ENCODE peak calls at places on chromosomes 13 and 19, in seven cellular contexts. One of them, this sample, is unnamed.

GRCh38 chr19:32830231-32831014 is 39.1 kb downstream of the SLC7A9 start:
- DNase-seq in HepG2: no peak
- DNase-seq in transverse colon: no peak
- DNase-seq in endothelial cell of umbilical vein: no peak
- DNase-seq in Panc1: no peak
- DNase-seq in esophagus muscularis mucosa: no peak
- DNase-seq in GM23338: no peak
- DNase-seq in this sample: no peak

GRCh38 chr19:56946164-56946563 is 105.6 kb upstream of the PEG3 start:
- DNase-seq in GM23338: no peak
- DNase-seq in Panc1: no peak
- DNase-seq in endothelial cell of umbilical vein: no peak
- DNase-seq in HepG2: no peak
- DNase-seq in transverse colon: no peak
- DNase-seq in esophagus muscularis mucosa: no peak
- DNase-seq in this sample: no peak

GRCh38 chr19:52664461-52664860 is 26.3 kb upstream of the ZNF83 start:
- DNase-seq in GM23338: peak
- DNase-seq in endothelial cell of umbilical vein: no peak
- DNase-seq in transverse colon: no peak
- DNase-seq in HepG2: no peak
- DNase-seq in Panc1: no peak
- DNase-seq in esophagus muscularis mucosa: no peak
- DNase-seq in this sample: no peak

GRCh38 chr19:41095703-41096102 is 7.5 kb downstream of the CYP2A13 start:
- DNase-seq in HepG2: no peak
- DNase-seq in esophagus muscularis mucosa: no peak
- DNase-seq in endothelial cell of umbilical vein: no peak
- DNase-seq in transverse colon: no peak
- DNase-seq in GM23338: peak
- DNase-seq in Panc1: no peak
- DNase-seq in this sample: no peak

GRCh38 chr19:4649392-4650094 is 10.2 kb downstream of the TNFAIP8L1 start:
- DNase-seq in transverse colon: no peak
- DNase-seq in HepG2: no peak
- DNase-seq in Panc1: no peak
- DNase-seq in endothelial cell of umbilical vein: no peak
- DNase-seq in GM23338: no peak
- DNase-seq in esophagus muscularis mucosa: no peak
- DNase-seq in this sample: no peak

GRCh38 chr19:55058781-55059610 is 4.0 kb downstream of the RDH13 start:
- DNase-seq in esophagus muscularis mucosa: no peak
- DNase-seq in Panc1: no peak
- DNase-seq in GM23338: peak
- DNase-seq in endothelial cell of umbilical vein: no peak
- DNase-seq in HepG2: no peak
- DNase-seq in transverse colon: no peak
- DNase-seq in this sample: no peak

GRCh38 chr13:36414461-36414860 is 17.8 kb upstream of the CCNA1 start:
- DNase-seq in endothelial cell of umbilical vein: no peak
- DNase-seq in transverse colon: no peak
- DNase-seq in GM23338: no peak
- DNase-seq in Panc1: no peak
- DNase-seq in HepG2: no peak
- DNase-seq in esophagus muscularis mucosa: no peak
- DNase-seq in this sample: no peak

GRCh38 chr19:48681127-48681470 is 8.3 kb upstream of the NTN5 start:
- DNase-seq in GM23338: no peak
- DNase-seq in endothelial cell of umbilical vein: no peak
- DNase-seq in transverse colon: no peak
- DNase-seq in Panc1: no peak
- DNase-seq in HepG2: no peak
- DNase-seq in esophagus muscularis mucosa: no peak
- DNase-seq in this sample: no peak

GRCh38 chr13:113821847-113822246 is 42.0 kb downstream of the GAS6 start:
- DNase-seq in GM23338: no peak
- DNase-seq in Panc1: no peak
- DNase-seq in HepG2: no peak
- DNase-seq in transverse colon: no peak
- DNase-seq in esophagus muscularis mucosa: no peak
- DNase-seq in endothelial cell of umbilical vein: no peak
- DNase-seq in this sample: no peak

GRCh38 chr13:31022491-31022890 is 90.0 kb downstream of the TEX26 start:
- DNase-seq in endothelial cell of umbilical vein: no peak
- DNase-seq in GM23338: no peak
- DNase-seq in HepG2: no peak
- DNase-seq in esophagus muscularis mucosa: no peak
- DNase-seq in transverse colon: no peak
- DNase-seq in Panc1: no peak
- DNase-seq in this sample: no peak

GRCh38 chr13:52848455-52849190 is at the start of gene PCDH8:
- DNase-seq in esophagus muscularis mucosa: no peak
- DNase-seq in endothelial cell of umbilical vein: no peak
- DNase-seq in HepG2: no peak
- DNase-seq in transverse colon: no peak
- DNase-seq in Panc1: no peak
- DNase-seq in GM23338: peak
- DNase-seq in this sample: no peak

GRCh38 chr19:16180611-16181010 is 4.6 kb upstream of the FAM32A start:
- DNase-seq in transverse colon: no peak
- DNase-seq in GM23338: peak
- DNase-seq in esophagus muscularis mucosa: no peak
- DNase-seq in HepG2: no peak
- DNase-seq in Panc1: no peak
- DNase-seq in endothelial cell of umbilical vein: no peak
- DNase-seq in this sample: no peak

GRCh38 chr13:31016342-31017325 is 84.2 kb downstream of the TEX26 start:
- DNase-seq in transverse colon: no peak
- DNase-seq in HepG2: no peak
- DNase-seq in GM23338: no peak
- DNase-seq in Panc1: no peak
- DNase-seq in esophagus muscularis mucosa: no peak
- DNase-seq in endothelial cell of umbilical vein: no peak
- DNase-seq in this sample: no peak

GRCh38 chr19:48625891-48626327 is 6.6 kb downstream of the SPHK2 start:
- DNase-seq in esophagus muscularis mucosa: no peak
- DNase-seq in Panc1: no peak
- DNase-seq in endothelial cell of umbilical vein: no peak
- DNase-seq in HepG2: no peak
- DNase-seq in GM23338: no peak
- DNase-seq in transverse colon: peak
- DNase-seq in this sample: no peak

GRCh38 chr13:98548230-98548629 is 28.7 kb downstream of the STK24 start:
- DNase-seq in endothelial cell of umbilical vein: no peak
- DNase-seq in Panc1: no peak
- DNase-seq in GM23338: no peak
- DNase-seq in transverse colon: no peak
- DNase-seq in esophagus muscularis mucosa: no peak
- DNase-seq in HepG2: no peak
- DNase-seq in this sample: no peak

GRCh38 chr19:5651361-5651760 is 28.5 kb downstream of the SAFB start:
- DNase-seq in transverse colon: no peak
- DNase-seq in esophagus muscularis mucosa: no peak
- DNase-seq in GM23338: peak
- DNase-seq in HepG2: no peak
- DNase-seq in Panc1: no peak
- DNase-seq in endothelial cell of umbilical vein: no peak
- DNase-seq in this sample: no peak

GRCh38 chr19:14368011-14368513 is 13.2 kb upstream of the ADGRE5 start:
- DNase-seq in HepG2: no peak
- DNase-seq in endothelial cell of umbilical vein: no peak
- DNase-seq in transverse colon: no peak
- DNase-seq in GM23338: no peak
- DNase-seq in Panc1: no peak
- DNase-seq in esophagus muscularis mucosa: no peak
- DNase-seq in this sample: no peak

GRCh38 chr19:44585371-44586141 is 27.8 kb upstream of the IGSF23 start:
- DNase-seq in endothelial cell of umbilical vein: peak
- DNase-seq in esophagus muscularis mucosa: no peak
- DNase-seq in Panc1: no peak
- DNase-seq in GM23338: no peak
- DNase-seq in transverse colon: no peak
- DNase-seq in HepG2: no peak
- DNase-seq in this sample: no peak

GRCh38 chr13:90954605-90955004 is 392.9 kb upstream of the MIR17HG start:
- DNase-seq in esophagus muscularis mucosa: no peak
- DNase-seq in endothelial cell of umbilical vein: no peak
- DNase-seq in GM23338: no peak
- DNase-seq in HepG2: no peak
- DNase-seq in transverse colon: no peak
- DNase-seq in Panc1: no peak
- DNase-seq in this sample: no peak

GRCh38 chr19:23823952-23824389 is 65.3 kb upstream of the ZNF681 start:
- DNase-seq in transverse colon: peak
- DNase-seq in GM23338: peak
- DNase-seq in HepG2: peak
- DNase-seq in esophagus muscularis mucosa: no peak
- DNase-seq in Panc1: no peak
- DNase-seq in endothelial cell of umbilical vein: no peak
- DNase-seq in this sample: no peak

GRCh38 chr13:102517959-102518358 is 78.8 kb upstream of the TPP2 start:
- DNase-seq in esophagus muscularis mucosa: no peak
- DNase-seq in GM23338: no peak
- DNase-seq in endothelial cell of umbilical vein: no peak
- DNase-seq in HepG2: no peak
- DNase-seq in Panc1: no peak
- DNase-seq in transverse colon: no peak
- DNase-seq in this sample: no peak

GRCh38 chr13:20721454-20722357 is 18.2 kb downstream of the IL17D start:
- DNase-seq in Panc1: no peak
- DNase-seq in transverse colon: peak
- DNase-seq in esophagus muscularis mucosa: no peak
- DNase-seq in HepG2: no peak
- DNase-seq in GM23338: peak
- DNase-seq in endothelial cell of umbilical vein: peak
- DNase-seq in this sample: peak
- TF ChIP-seq POLR2AphosphoS5 in Panc1: no peak
- TF ChIP-seq POLR2AphosphoS5 in transverse colon: no peak
- TF ChIP-seq POLR2AphosphoS5 in esophagus muscularis mucosa: no peak
- TF ChIP-seq POLR2AphosphoS5 in HepG2: no peak
- TF ChIP-seq POLR2AphosphoS5 in GM23338: no peak
- TF ChIP-seq POLR2AphosphoS5 in endothelial cell of umbilical vein: no peak
- TF ChIP-seq POLR2AphosphoS5 in this sample: no peak

GRCh38 chr13:112719556-112719955 is 29.7 kb downstream of the ATP11A start:
- DNase-seq in Panc1: no peak
- DNase-seq in esophagus muscularis mucosa: no peak
- DNase-seq in GM23338: no peak
- DNase-seq in HepG2: no peak
- DNase-seq in transverse colon: no peak
- DNase-seq in endothelial cell of umbilical vein: no peak
- DNase-seq in this sample: no peak
- TF ChIP-seq CTCF in Panc1: no peak
- TF ChIP-seq CTCF in esophagus muscularis mucosa: no peak
- TF ChIP-seq CTCF in GM23338: no peak
- TF ChIP-seq CTCF in HepG2: no peak
- TF ChIP-seq CTCF in transverse colon: no peak
- TF ChIP-seq CTCF in endothelial cell of umbilical vein: no peak
- TF ChIP-seq CTCF in this sample: no peak

DNA sequence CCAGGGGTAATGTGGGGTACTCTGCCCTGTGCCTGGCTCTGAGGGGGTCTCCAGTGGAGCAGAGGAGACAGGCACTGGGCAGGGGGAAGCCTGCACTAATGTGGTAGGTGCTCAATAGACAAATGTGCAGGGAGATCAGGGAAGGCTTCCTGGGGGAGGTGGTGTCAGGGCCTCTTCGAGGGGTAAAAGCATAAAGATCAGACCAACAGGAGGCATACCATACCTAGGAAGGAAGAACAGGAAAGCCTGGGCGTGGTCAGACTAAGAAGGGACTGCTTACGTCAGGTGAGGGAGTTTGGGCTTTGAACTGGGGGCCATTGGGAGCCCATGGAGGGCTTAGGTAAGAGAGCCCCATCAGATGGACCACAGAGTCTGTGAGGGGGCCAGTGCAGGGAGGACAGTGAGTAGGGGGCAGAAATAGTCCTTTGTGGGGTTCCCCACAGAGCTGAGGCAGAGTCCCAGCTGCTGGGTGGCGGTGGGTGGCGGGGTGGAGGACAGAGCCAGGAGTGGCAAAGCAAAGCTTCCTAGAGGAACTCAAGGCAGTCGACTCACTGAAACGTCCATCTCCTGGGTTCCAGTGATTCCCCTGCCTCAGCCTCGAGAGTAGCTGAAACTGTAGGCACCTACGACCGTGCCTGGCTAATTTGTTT is 8.8 kb downstream of the PRR36 start:
- DNase-seq in endothelial cell of umbilical vein: no peak
- DNase-seq in esophagus muscularis mucosa: no peak
- DNase-seq in Panc1: no peak
- DNase-seq in HepG2: no peak
- DNase-seq in GM23338: peak
- DNase-seq in transverse colon: no peak
- DNase-seq in this sample: no peak
- TF ChIP-seq POLR2AphosphoS5 in endothelial cell of umbilical vein: no peak
- TF ChIP-seq POLR2AphosphoS5 in esophagus muscularis mucosa: no peak
- TF ChIP-seq POLR2AphosphoS5 in Panc1: no peak
- TF ChIP-seq POLR2AphosphoS5 in HepG2: no peak
- TF ChIP-seq POLR2AphosphoS5 in GM23338: no peak
- TF ChIP-seq POLR2AphosphoS5 in transverse colon: no peak
- TF ChIP-seq POLR2AphosphoS5 in this sample: no peak

GRCh38 chr13:78133511-78133910 is 214.9 kb upstream of the EDNRB start:
- DNase-seq in endothelial cell of umbilical vein: no peak
- DNase-seq in transverse colon: no peak
- DNase-seq in HepG2: no peak
- DNase-seq in Panc1: no peak
- DNase-seq in GM23338: no peak
- DNase-seq in esophagus muscularis mucosa: no peak
- DNase-seq in this sample: no peak

GRCh38 chr13:78129850-78130249 is 211.2 kb upstream of the EDNRB start:
- DNase-seq in esophagus muscularis mucosa: no peak
- DNase-seq in HepG2: no peak
- DNase-seq in Panc1: no peak
- DNase-seq in GM23338: no peak
- DNase-seq in endothelial cell of umbilical vein: no peak
- DNase-seq in transverse colon: no peak
- DNase-seq in this sample: no peak

GRCh38 chr13:78137404-78138142 is 218.9 kb upstream of the EDNRB start:
- DNase-seq in transverse colon: no peak
- DNase-seq in GM23338: peak
- DNase-seq in esophagus muscularis mucosa: no peak
- DNase-seq in endothelial cell of umbilical vein: peak
- DNase-seq in HepG2: peak
- DNase-seq in Panc1: peak
- DNase-seq in this sample: no peak

GRCh38 chr13:78136966-78137365 is 218.3 kb upstream of the EDNRB start:
- DNase-seq in esophagus muscularis mucosa: no peak
- DNase-seq in Panc1: no peak
- DNase-seq in GM23338: no peak
- DNase-seq in transverse colon: no peak
- DNase-seq in endothelial cell of umbilical vein: no peak
- DNase-seq in HepG2: no peak
- DNase-seq in this sample: no peak

DNA sequence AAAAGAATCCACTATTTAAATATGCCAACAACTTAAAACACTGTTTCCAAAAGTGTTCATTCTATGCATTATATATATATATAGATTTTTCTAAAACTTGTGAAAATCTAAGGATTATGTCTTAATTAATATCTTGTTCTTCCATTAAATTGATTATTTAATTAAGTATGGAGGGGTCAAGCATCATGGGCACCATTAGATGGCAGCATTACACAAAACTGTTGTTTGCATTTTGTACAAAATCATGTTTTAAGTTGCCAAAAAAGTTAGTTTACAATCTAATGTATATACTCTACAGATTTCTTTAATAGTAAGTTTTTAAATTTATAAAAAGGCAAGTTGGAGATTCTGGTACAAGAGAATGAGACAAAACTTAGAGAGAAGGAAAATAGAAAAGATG is 213.2 kb upstream of the EDNRB start:
- DNase-seq in endothelial cell of umbilical vein: peak
- DNase-seq in GM23338: no peak
- DNase-seq in transverse colon: no peak
- DNase-seq in Panc1: no peak
- DNase-seq in HepG2: no peak
- DNase-seq in esophagus muscularis mucosa: no peak
- DNase-seq in this sample: no peak
- TF ChIP-seq CTCF in endothelial cell of umbilical vein: peak
- TF ChIP-seq CTCF in GM23338: peak
- TF ChIP-seq CTCF in transverse colon: no peak
- TF ChIP-seq CTCF in Panc1: peak
- TF ChIP-seq CTCF in HepG2: no peak
- TF ChIP-seq CTCF in esophagus muscularis mucosa: no peak
- TF ChIP-seq CTCF in this sample: no peak

This sample was measured in suprapubic skin.